ENCODE peak calls at places on chromosomes 4 and X, in six cellular contexts. Y is fibroblast of lung, K is cardiac muscle cell, J is esophagus muscularis mucosa, Z is body of pancreas, I is right cardiac atrium. M is an unnamed sample.

GRCh38 chr4:184143770-184144564 is 73.7 kb downstream of the ENPP6 start:
- DNase-seq in Y (no peak), K (peak; percentile 19), J (no peak), Z (no peak), I (no peak), M (no peak)

GRCh38 chrX:115233497-115234219 is at the start of gene LRCH2:
- DNase-seq in Y (peak; percentile 34), K (peak; percentile 83), J (no peak), Z (no peak), I (peak; percentile 32), M (peak; percentile 65)

GRCh38 chr4:53886090-53886489 is 178.3 kb downstream of the CHIC2 start:
- DNase-seq in Y (no peak), K (no peak), J (peak; percentile 53), Z (no peak), I (no peak), M (no peak)

GRCh38 chr4:86939737-86940141 is 4.9 kb downstream of the AFF1 start:
- DNase-seq in Y (peak; percentile 49), K (no peak), J (no peak), Z (no peak), I (no peak), M (no peak)

GRCh38 chrX:16239211-16239610 is 71.9 kb downstream of the MAGEB17 start:
- DNase-seq in Y (peak; percentile 94), K (no peak), J (no peak), Z (no peak), I (no peak), M (no peak)

GRCh38 chr4:21451032-21451431 is 497.5 kb downstream of the KCNIP4 start:
- DNase-seq in Y (peak; percentile 84), K (no peak), J (no peak), Z (no peak), I (no peak), M (no peak)

GRCh38 chr4:15996773-15997172 is 33.8 kb upstream of the FGFBP2 start:
- DNase-seq in Y (no peak), K (no peak), J (no peak), Z (no peak), I (no peak), M (no peak)

GRCh38 chrX:32392655-32393054 is 818.7 kb downstream of the DMD start:
- DNase-seq in Y (no peak), K (no peak), J (no peak), Z (no peak), I (no peak), M (no peak)

GRCh38 chrX:135086197-135086854 is 34.0 kb downstream of the ETDB start:
- DNase-seq in Y (peak; percentile 51), K (peak; percentile 66), J (no peak), Z (peak; percentile 54), I (no peak), M (no peak)

GRCh38 chrX:86047174-86047991 is at the start of gene CHM:
- DNase-seq in Y (peak; percentile 83), K (peak; percentile 76), J (peak; percentile 92), Z (peak; percentile 52), I (peak; percentile 32), M (peak; percentile 56)

DNA sequence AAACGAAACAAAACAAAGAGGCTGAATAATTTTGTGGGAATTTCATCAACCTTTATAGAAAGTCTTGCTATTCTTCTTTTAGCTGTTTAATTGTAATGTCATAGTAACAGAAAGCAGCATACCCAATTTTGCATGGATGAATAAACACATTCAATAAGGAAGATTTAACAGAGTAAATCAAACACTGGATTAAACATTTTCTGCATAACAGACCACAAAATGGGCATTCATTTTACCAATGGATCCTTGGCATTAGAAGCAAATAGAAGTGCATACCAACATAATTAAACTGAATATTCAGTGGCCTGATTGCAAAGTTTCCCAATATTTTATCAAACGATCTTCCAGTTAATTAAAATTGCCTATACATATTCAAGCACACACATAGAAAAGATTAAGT is 4.4 kb upstream of the CHM start:
- DNase-seq in Y (no peak), K (no peak), J (no peak), Z (no peak), I (no peak), M (no peak)
- H3K4me1 ChIP-seq in Y (no peaks in the 10 kb centered on the region), K (no peaks in the 10 kb centered on the region), J (no peaks in the 10 kb centered on the region), Z (no peaks in the 10 kb centered on the region), I (no peaks in the 10 kb centered on the region), M (no peaks in the 10 kb centered on the region)

GRCh38 chr4:153534792-153535629 is 68.9 kb downstream of the TMEM131L start:
- DNase-seq in Y (no peak), K (no peak), J (peak; percentile 75), Z (no peak), I (no peak), M (no peak)
- H3K4me1 ChIP-seq in Y (peaks cover 3% of the 10 kb centered on the region), K (no peaks in the 10 kb centered on the region), J (peaks cover 67% of the 10 kb centered on the region), Z (peaks cover 86% of the 10 kb centered on the region), I (peaks cover 12% of the 10 kb centered on the region), M (peaks cover 10% of the 10 kb centered on the region)

GRCh38 chr4:6918345-6918744 is 8.7 kb downstream of the TBC1D14 start:
- DNase-seq in Y (no peak), K (no peak), J (no peak), Z (no peak), I (no peak), M (no peak)
- H3K4me1 ChIP-seq in Y (no peaks in the 10 kb centered on the region), K (peaks cover 36% of the 10 kb centered on the region), J (peaks cover 41% of the 10 kb centered on the region), Z (peaks cover 27% of the 10 kb centered on the region), I (peaks cover 10% of the 10 kb centered on the region), M (peaks cover 15% of the 10 kb centered on the region)

GRCh38 chrX:110006826-110007375 is 4.0 kb downstream of the TMEM164 start:
- DNase-seq in Y (no peak), K (no peak), J (no peak), Z (no peak), I (no peak), M (no peak)
- H3K4me1 ChIP-seq in Y (peaks cover 2% of the 10 kb centered on the region), K (peaks cover 17% of the 10 kb centered on the region), J (peaks cover 26% of the 10 kb centered on the region), Z (peaks cover 38% of the 10 kb centered on the region), I (peaks cover 7% of the 10 kb centered on the region), M (peaks cover 6% of the 10 kb centered on the region)

GRCh38 chr4:147830102-147830463 is 98.2 kb downstream of the ARHGAP10 start:
- DNase-seq in Y (no peak), K (no peak), J (no peak), Z (no peak), I (no peak), M (no peak)

GRCh38 chr4:147833254-147833653 is 101.4 kb downstream of the ARHGAP10 start:
- DNase-seq in Y (peak; percentile 51), K (no peak), J (no peak), Z (no peak), I (no peak), M (no peak)

GRCh38 chr4:147830987-147831386 is 99.1 kb downstream of the ARHGAP10 start:
- DNase-seq in Y (peak; percentile 74), K (no peak), J (no peak), Z (no peak), I (no peak), M (no peak)

GRCh38 chr4:147829401-147830101 is 97.7 kb downstream of the ARHGAP10 start:
- DNase-seq in Y (no peak), K (peak; percentile 9), J (no peak), Z (peak; percentile 51), I (peak; percentile 42), M (no peak)

DNA sequence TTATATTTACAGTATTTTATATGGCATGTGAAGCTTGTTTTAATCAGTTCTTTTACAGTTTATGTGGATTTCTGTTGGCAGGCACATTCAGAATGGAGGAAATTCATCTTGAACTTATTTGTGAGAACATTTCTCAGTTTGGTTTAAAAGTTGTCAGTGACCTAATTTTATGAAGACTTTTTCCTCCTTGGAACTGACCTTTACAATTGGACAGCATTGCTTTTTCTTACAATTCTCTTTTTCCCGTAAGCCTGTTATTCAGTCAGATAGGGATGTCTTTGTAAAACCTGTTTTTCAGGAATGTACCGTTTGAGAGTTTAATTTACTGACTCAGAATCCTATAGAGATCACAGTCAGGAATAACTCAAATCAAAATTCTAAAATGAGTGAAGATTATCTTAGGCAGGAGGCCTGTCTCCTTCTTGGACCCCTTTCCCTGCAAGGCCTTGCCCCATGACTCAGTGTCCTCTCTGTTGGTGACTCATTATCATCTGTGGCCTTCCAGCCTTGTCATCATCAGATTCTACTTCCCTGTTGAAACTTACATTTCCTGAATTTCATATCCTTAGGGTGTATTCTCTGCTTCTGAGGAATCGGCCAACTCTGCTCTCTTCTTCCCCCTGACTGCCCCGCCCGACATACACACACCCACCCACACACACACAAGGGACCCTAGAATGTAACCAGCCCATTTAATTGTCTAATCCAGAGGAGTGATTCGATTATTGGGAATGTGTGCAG is 99.7 kb downstream of the ARHGAP10 start:
- DNase-seq in Y (peak; percentile 90), K (no peak), J (no peak), Z (peak; percentile 38), I (peak; percentile 31), M (peak; percentile 14)
- H3K4me1 ChIP-seq in Y (peaks cover 17% of the 10 kb centered on the region), K (peaks cover 4% of the 10 kb centered on the region), J (peaks cover 91% of the 10 kb centered on the region), Z (peaks cover 44% of the 10 kb centered on the region), I (peaks cover 13% of the 10 kb centered on the region), M (peaks cover 14% of the 10 kb centered on the region)

GRCh38 chr4:8217246-8217511 is 18.1 kb downstream of the SH3TC1 start:
- DNase-seq in Y (no peak), K (no peak), J (no peak), Z (no peak), I (no peak), M (no peak)

GRCh38 chr4:8216443-8217245 is 17.6 kb downstream of the SH3TC1 start:
- DNase-seq in Y (no peak), K (no peak), J (no peak), Z (no peak), I (no peak), M (no peak)

GRCh38 chr4:8214091-8214490 is 15.0 kb downstream of the SH3TC1 start:
- DNase-seq in Y (no peak), K (no peak), J (no peak), Z (no peak), I (no peak), M (no peak)

GRCh38 chr4:8215001-8215427 is 15.9 kb downstream of the SH3TC1 start:
- DNase-seq in Y (peak; percentile 73), K (peak; percentile 46), J (no peak), Z (peak; percentile 68), I (peak; percentile 49), M (no peak)

DNA sequence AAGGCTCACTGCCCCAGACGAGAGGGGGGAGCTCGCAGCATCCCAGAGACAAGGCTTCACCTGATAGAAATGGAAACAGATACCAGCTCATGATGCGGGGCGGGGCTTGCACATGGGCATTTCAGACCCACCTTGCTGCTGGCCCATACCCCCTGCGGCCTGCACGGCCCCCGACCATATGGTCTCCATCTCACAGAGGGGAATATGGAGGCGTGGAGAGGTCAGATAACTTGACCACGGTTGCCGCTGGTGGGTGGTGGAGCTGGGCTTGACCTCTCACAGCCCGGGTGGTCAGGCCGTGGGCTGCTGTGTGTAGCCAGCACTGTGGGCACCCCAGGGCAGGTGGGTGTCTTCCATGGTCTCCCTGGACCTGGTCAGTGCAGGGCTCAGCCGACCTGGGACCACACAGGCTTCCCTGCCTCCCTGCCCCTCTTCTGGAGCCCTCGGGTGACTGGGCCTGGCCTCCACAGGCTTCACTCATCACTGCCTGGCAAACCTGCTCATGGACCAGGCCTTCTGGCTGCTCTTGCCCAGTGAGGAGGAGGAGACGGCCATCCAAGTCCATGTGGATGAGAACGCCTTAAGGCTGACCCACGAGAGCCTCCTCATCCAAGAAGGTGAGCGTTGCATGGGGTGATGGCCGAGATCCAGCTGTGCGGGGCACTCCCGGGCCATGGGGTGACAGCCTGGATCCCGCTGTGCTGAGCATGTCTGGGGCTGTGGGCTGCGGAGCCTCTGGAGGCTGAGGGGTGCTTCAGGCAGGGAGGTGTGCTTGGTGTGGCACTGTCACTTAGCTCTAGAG is 16.8 kb downstream of the SH3TC1 start:
- DNase-seq in Y (no peak), K (no peak), J (no peak), Z (no peak), I (no peak), M (no peak)
- H3K4me1 ChIP-seq in Y (peaks cover 3% of the 10 kb centered on the region), K (no peaks in the 10 kb centered on the region), J (peaks cover 13% of the 10 kb centered on the region), Z (peaks cover 7% of the 10 kb centered on the region), I (peaks cover 3% of the 10 kb centered on the region), M (peaks cover 13% of the 10 kb centered on the region)

GRCh38 chrX:1577845-1578244 is 13.6 kb upstream of the AKAP17A start:
- DNase-seq in Y (no peak), K (no peak), J (no peak), Z (no peak), I (no peak), M (no peak)
- H3K4me1 ChIP-seq in Y (no peaks in the 10 kb centered on the region), K (no peaks in the 10 kb centered on the region), J (no peaks in the 10 kb centered on the region), Z (no peaks in the 10 kb centered on the region), I (no peaks in the 10 kb centered on the region), M (no peaks in the 10 kb centered on the region)